ENCODE peak calls at places on chromosome 10, in eight cellular contexts. Y, C, L, J, E, G, X and F are unnamed samples.

GRCh38 chr10:12419279-12419847 is 70.0 kb downstream of the CAMK1D start:
- DNase-seq in Y (peak; percentile 25), C (peak; percentile 29), L (no peak), J (no peak), E (no peak), G (peak; percentile 78), X (peak; percentile 58), F (no peak)

GRCh38 chr10:116748041-116748440 is 5.7 kb upstream of the HSPA12A start:
- DNase-seq in Y (no peak), C (no peak), L (no peak), J (no peak), E (no peak), G (peak; percentile 58), X (no peak), F (peak; percentile 20)

GRCh38 chr10:93198401-93199175 is 124.9 kb downstream of the CYP26A1 start:
- DNase-seq in Y (peak; percentile 34), C (no peak), L (no peak), J (no peak), E (no peak), G (peak; percentile 53), X (no peak), F (peak; percentile 78)

GRCh38 chr10:93622942-93623341 is 10.6 kb downstream of the PDE6C start:
- DNase-seq in Y (no peak), C (no peak), L (no peak), J (no peak), E (no peak), G (no peak), X (no peak), F (no peak)

GRCh38 chr10:73746721-73747120 is 2.5 kb downstream of the SEC24C start:
- DNase-seq in Y (no peak), C (no peak), L (no peak), J (no peak), E (no peak), G (no peak), X (no peak), F (no peak)

GRCh38 chr10:120634629-120635028 is 177.6 kb downstream of the PLPP4 start:
- DNase-seq in Y (no peak), C (no peak), L (no peak), J (no peak), E (no peak), G (no peak), X (no peak), F (no peak)

GRCh38 chr10:76981251-76981650 is 656.4 kb downstream of the KCNMA1 start:
- DNase-seq in Y (no peak), C (no peak), L (no peak), J (no peak), E (no peak), G (no peak), X (no peak), F (no peak)

GRCh38 chr10:74011762-74012161 is 13.8 kb downstream of the VCL start:
- DNase-seq in Y (no peak), C (no peak), L (peak; percentile 24), J (no peak), E (no peak), G (peak; percentile 88), X (no peak), F (no peak)

GRCh38 chr10:102229810-102230263 is 3.7 kb downstream of the ELOVL3 start:
- DNase-seq in Y (peak; percentile 70), C (peak; percentile 97), L (peak; percentile 45), J (no peak), E (peak; percentile 92), G (peak; percentile 74), X (peak; percentile 89), F (peak; percentile 93)

GRCh38 chr10:47027812-47028260 is 116.6 kb downstream of the PTPN20 start:
- DNase-seq in Y (peak; percentile 10), C (peak; percentile 59), L (no peak), J (no peak), E (peak; percentile 31), G (no peak), X (no peak), F (no peak)

GRCh38 chr10:127880557-127880956 is 12.2 kb downstream of the CLRN3 start:
- DNase-seq in Y (no peak), C (no peak), L (peak; percentile 98), J (no peak), E (no peak), G (no peak), X (no peak), F (no peak)

GRCh38 chr10:11934262-11934661 is 108.3 kb downstream of the UPF2 start:
- DNase-seq in Y (peak; percentile 67), C (no peak), L (no peak), J (no peak), E (no peak), G (no peak), X (no peak), F (no peak)

GRCh38 chr10:60155945-60156683 is 233.6 kb downstream of the ANK3 start:
- DNase-seq in Y (no peak), C (no peak), L (no peak), J (no peak), E (no peak), G (no peak), X (no peak), F (no peak)

GRCh38 chr10:70858759-70859158 is 29.6 kb downstream of the PCBD1 start:
- DNase-seq in Y (no peak), C (no peak), L (no peak), J (no peak), E (no peak), G (no peak), X (no peak), F (no peak)

GRCh38 chr10:126199221-126199998 is 188.9 kb downstream of the ADAM12 start:
- DNase-seq in Y (no peak), C (no peak), L (no peak), J (no peak), E (no peak), G (peak; percentile 100), X (no peak), F (no peak)

GRCh38 chr10:511101-511848 is 178.2 kb downstream of the DIP2C start:
- DNase-seq in Y (peak; percentile 94), C (peak; percentile 94), L (peak; percentile 65), J (peak; percentile 93), E (peak; percentile 97), G (peak; percentile 80), X (peak; percentile 82), F (peak; percentile 96)

GRCh38 chr10:59222788-59223187 is 46.3 kb downstream of the PHYHIPL start:
- DNase-seq in Y (no peak), C (no peak), L (no peak), J (no peak), E (no peak), G (no peak), X (no peak), F (no peak)

GRCh38 chr10:71771821-71772617 is 1.3 kb downstream of the VSIR start:
- DNase-seq in Y (peak; percentile 80), C (no peak), L (peak; percentile 42), J (no peak), E (no peak), G (peak; percentile 82), X (peak; percentile 30), F (peak; percentile 85)

GRCh38 chr10:99708428-99709010 is 23.4 kb downstream of the COX15 start:
- DNase-seq in Y (no peak), C (no peak), L (no peak), J (no peak), E (no peak), G (no peak), X (no peak), F (no peak)

GRCh38 chr10:106525871-106526270 is 638.6 kb downstream of the SORCS1 start:
- DNase-seq in Y (no peak), C (no peak), L (no peak), J (no peak), E (no peak), G (no peak), X (no peak), F (no peak)

GRCh38 chr10:132448248-132448731 is 51.3 kb downstream of the PWWP2B start:
- DNase-seq in Y (peak; percentile 90), C (peak; percentile 92), L (peak; percentile 93), J (no peak), E (no peak), G (peak; percentile 42), X (peak; percentile 56), F (peak; percentile 88)

GRCh38 chr10:97792058-97792721 is 20.4 kb upstream of the SFRP5 start:
- DNase-seq in Y (peak; percentile 43), C (peak; percentile 88), L (peak; percentile 18), J (no peak), E (peak; percentile 80), G (peak; percentile 50), X (peak; percentile 76), F (peak; percentile 84)

GRCh38 chr10:17062493-17063487 is 66.8 kb downstream of the CUBN start:
- DNase-seq in Y (no peak), C (no peak), L (no peak), J (no peak), E (no peak), G (peak; percentile 95), X (no peak), F (peak; percentile 80)